ENCODE peak calls at places on chromosomes 11 and 22, in four cellular contexts. U is GM12878, B is HepG2, R is K562. G is an unnamed sample.

GRCh38 chr11:130314184-130314748 is 451 bp downstream of the ZBTB44 start:
- DNase-seq in B (peak), R (peak), U (no peak), G (no peak)

GRCh38 chr11:134173296-134173695 is 50.5 kb downstream of the NCAPD3 start:
- DNase-seq in U (no peak), R (no peak), B (no peak), G (no peak)

GRCh38 chr11:203056-203944 is 3.9 kb downstream of the BET1L start:
- DNase-seq in R (no peak), U (no peak), B (no peak), G (no peak)

GRCh38 chr22:41782316-41782715 is 18.2 kb upstream of the CCDC134 start:
- DNase-seq in R (no peak), U (no peak), B (no peak), G (no peak)

GRCh38 chr22:26642465-26643367 is 14.7 kb upstream of the MIAT start:
- DNase-seq in R (peak), U (no peak), B (no peak), G (no peak)

GRCh38 chr11:8267831-8268529 is 4.3 kb upstream of the LMO1 start:
- DNase-seq in U (no peak), R (no peak), B (no peak), G (no peak)

GRCh38 chr11:74325649-74326645 is 14.5 kb upstream of the P4HA3 start:
- DNase-seq in B (no peak), R (no peak), U (no peak), G (no peak)

GRCh38 chr22:17845340-17845739 is 71.1 kb upstream of the BID start:
- DNase-seq in R (no peak), B (no peak), U (no peak), G (no peak)

GRCh38 chr11:99505319-99505718 is 484.6 kb downstream of the CNTN5 start:
- DNase-seq in B (no peak), U (no peak), R (no peak), G (no peak)

GRCh38 chr11:113286509-113287497 is 27.6 kb upstream of the TTC12 start:
- DNase-seq in U (no peak), R (no peak), B (no peak), G (no peak)

GRCh38 chr11:115198301-115198700 is 305.9 kb downstream of the CADM1 start:
- DNase-seq in U (no peak), R (no peak), B (no peak), G (no peak)

GRCh38 chr11:10844816-10845215 is 13.0 kb downstream of the ZBED5 start:
- DNase-seq in U (no peak), B (no peak), R (no peak), G (no peak)

GRCh38 chr22:36616682-36617081 is 86.9 kb downstream of the CACNG2 start:
- DNase-seq in U (no peak), R (no peak), B (no peak), G (no peak)

GRCh38 chr22:36610567-36610966 is 81.6 kb upstream of the EIF3D start:
- DNase-seq in U (no peak), R (no peak), B (no peak), G (no peak)

GRCh38 chr22:36611241-36611976 is 82.4 kb upstream of the EIF3D start:
- DNase-seq in R (no peak), U (no peak), B (no peak), G (no peak)

GRCh38 chr22:36612458-36612857 is 83.5 kb upstream of the EIF3D start:
- DNase-seq in B (no peak), U (no peak), R (no peak), G (no peak)

GRCh38 chr22:36613958-36614357 is 85.0 kb upstream of the EIF3D start:
- DNase-seq in B (peak), U (no peak), R (no peak), G (peak)
- TF ChIP-seq POLR2AphosphoS2 in B (no peak), U (no peak), R (no peak), G (no peak)

GRCh38 chr11:107357877-107358276 is 99.7 kb downstream of the CWF19L2 start:
- DNase-seq in U (no peak), R (no peak), B (no peak), G (no peak)

GRCh38 chr11:107354780-107355179 is 102.8 kb downstream of the CWF19L2 start:
- DNase-seq in R (no peak), U (no peak), B (no peak), G (no peak)

GRCh38 chr11:107359701-107360100 is 97.9 kb downstream of the CWF19L2 start:
- DNase-seq in B (no peak), R (peak), U (no peak), G (no peak)
- TF ChIP-seq POLR2AphosphoS2 in B (no peak), R (no peak), U (no peak), G (no peak)

GRCh38 chr22:38569972-38570840 is at the start of gene DMC1:
- DNase-seq in B (peak), U (peak), R (peak), G (peak)
- TF ChIP-seq POLR2AphosphoS2 in B (no peak), U (no peak), R (no peak), G (no peak)

GRCh38 chr22:45317551-45318167 is 7.9 kb downstream of the FAM118A start:
- DNase-seq in U (no peak), R (no peak), B (no peak), G (no peak)

GRCh38 chr22:45319319-45319675 is 9.6 kb downstream of the FAM118A start:
- DNase-seq in R (no peak), B (no peak), U (no peak), G (no peak)

GRCh38 chr22:45320326-45320976 is 10.7 kb downstream of the FAM118A start:
- DNase-seq in U (no peak), R (no peak), B (no peak), G (no peak)

GRCh38 chr22:45318168-45318557 is 8.4 kb downstream of the FAM118A start:
- DNase-seq in B (no peak), R (peak), U (peak), G (no peak)

GRCh38 chr22:45318558-45319318 is 9.0 kb downstream of the FAM118A start:
- DNase-seq in R (no peak), B (no peak), U (peak), G (no peak)
- TF ChIP-seq POLR2AphosphoS2 in R (no peak), B (no peak), U (no peak), G (no peak)

DNA sequence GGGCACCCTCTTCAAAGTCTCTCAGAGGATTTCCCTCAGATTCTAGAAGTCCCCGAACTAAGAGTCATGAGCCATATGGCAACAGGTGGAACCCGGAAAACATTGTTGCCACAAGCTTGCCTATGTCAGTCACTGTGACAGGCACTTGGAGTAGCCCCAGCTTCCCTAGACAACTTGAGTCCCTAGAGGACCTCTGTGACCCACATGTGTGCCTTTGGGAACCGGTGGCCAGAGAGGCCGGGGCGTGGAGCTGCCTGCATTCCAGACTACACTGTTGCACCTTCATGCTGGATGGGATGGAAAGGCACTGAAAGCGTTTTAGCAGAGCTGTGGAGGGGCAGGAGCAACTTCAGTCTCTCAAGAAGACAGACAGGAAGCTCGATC is 12.1 kb downstream of the SLC37A2 start:
- DNase-seq in R (no peak), U (no peak), B (no peak), G (no peak)
- TF ChIP-seq POLR2AphosphoS2 in R (no peak), U (no peak), B (no peak), G (no peak)

DNA sequence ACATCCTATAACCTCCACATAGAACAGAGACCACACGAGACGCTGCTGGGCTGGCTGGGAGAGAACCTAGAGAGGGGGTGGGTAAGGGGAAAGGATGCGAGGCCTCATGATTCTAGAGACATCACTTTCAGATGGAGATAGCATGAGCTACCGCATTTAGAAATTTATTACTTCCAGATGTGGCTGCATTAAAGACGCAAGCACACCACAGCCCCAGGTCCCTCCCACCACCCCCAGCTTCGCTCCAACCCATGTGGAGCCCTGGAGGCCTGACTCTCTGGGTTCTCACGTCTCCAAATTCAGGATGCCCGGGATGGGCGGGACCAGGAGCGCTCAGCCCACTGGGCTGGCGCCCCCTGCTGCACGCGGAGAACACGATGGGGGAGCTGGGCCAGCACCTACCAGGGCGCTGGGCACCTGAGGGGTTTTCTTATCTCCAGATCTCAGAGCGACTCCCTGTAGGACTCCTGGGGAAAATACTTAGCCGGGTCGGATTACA is 13.6 kb downstream of the MRPL21 start:
- DNase-seq in R (peak), U (no peak), B (no peak), G (peak)
- TF ChIP-seq POLR2AphosphoS2 in R (no peak), U (no peak), B (no peak), G (no peak)

DNA sequence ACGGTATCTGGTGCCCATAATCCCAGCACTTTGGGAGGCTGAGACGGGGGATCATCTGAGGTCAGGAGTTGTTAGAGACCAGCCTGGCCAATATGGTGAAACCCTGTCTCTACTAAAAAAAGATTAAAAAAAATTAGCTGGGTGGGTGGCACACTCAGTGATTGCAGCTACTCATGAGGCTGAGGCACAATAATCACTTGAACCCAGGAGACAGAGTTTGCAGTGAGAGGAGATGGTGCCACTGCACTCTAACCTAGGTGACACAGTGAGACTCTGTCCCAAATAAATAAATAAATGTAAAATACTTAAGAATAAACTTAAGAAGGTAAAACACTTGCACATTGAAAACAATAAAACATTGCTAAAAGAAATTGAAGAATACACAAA is 90.4 kb downstream of the ZNF280B start:
- DNase-seq in B (no peak), R (no peak), U (no peak), G (no peak)
- TF ChIP-seq POLR2AphosphoS2 in B (no peak), R (no peak), U (no peak), G (no peak)

GRCh38 chr22:32920734-32921133 is 119.2 kb downstream of the TIMP3 start:
- DNase-seq in U (no peak), B (no peak), R (no peak), G (no peak)

GRCh38 chr22:32932176-32932575 is 126.0 kb downstream of the SYN3 start:
- DNase-seq in B (peak), U (no peak), R (no peak), G (no peak)

DNA sequence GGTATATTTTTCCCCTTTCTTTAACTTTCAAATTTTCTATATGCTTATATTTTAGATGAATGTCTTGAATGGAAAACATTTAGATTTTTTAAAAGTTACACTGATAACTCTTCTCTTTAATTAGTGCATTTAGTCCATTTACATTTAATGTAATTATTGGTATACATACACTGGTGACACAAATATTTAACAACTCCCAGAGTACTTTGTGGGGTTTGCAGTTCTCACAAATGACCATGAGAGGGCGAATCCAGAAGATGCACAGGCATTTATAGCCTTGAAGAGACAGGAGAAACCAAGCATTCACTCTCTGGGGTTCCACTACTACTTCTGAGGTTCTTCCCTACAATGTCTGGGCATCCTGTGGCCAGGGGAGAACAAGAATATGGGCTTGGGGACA is 125.1 kb downstream of the TIMP3 start:
- DNase-seq in U (no peak), B (peak), R (peak), G (peak)
- TF ChIP-seq POLR2AphosphoS2 in U (no peak), B (no peak), R (no peak), G (no peak)